ENCODE peak calls at places on chromosomes 2 and 18, in seven cellular contexts. One of them, this sample, is unnamed.

GRCh38 chr2:156430978-156431358 is 5.2 kb upstream of the GPD2 start:
- DNase-seq in DMS153: no peak
- DNase-seq in choroid plexus epithelial cell: peak
- DNase-seq in heart right ventricle: no peak
- DNase-seq in T-helper 2 cell: no peak
- DNase-seq in breast epithelium: no peak
- DNase-seq in SW 1271: peak
- DNase-seq in this sample: no peak

GRCh38 chr2:240909216-240909974 is 3.3 kb downstream of the CROCC2 start:
- DNase-seq in DMS153: no peak
- DNase-seq in choroid plexus epithelial cell: no peak
- DNase-seq in heart right ventricle: no peak
- DNase-seq in T-helper 2 cell: no peak
- DNase-seq in breast epithelium: no peak
- DNase-seq in SW 1271: no peak
- DNase-seq in this sample: no peak

GRCh38 chr2:142824756-142825155 is 52.7 kb upstream of the KYNU start:
- DNase-seq in DMS153: no peak
- DNase-seq in choroid plexus epithelial cell: no peak
- DNase-seq in heart right ventricle: no peak
- DNase-seq in T-helper 2 cell: no peak
- DNase-seq in breast epithelium: no peak
- DNase-seq in SW 1271: no peak
- DNase-seq in this sample: no peak

GRCh38 chr2:121074322-121074932 is 210.6 kb downstream of the TFCP2L1 start:
- DNase-seq in DMS153: no peak
- DNase-seq in choroid plexus epithelial cell: no peak
- DNase-seq in heart right ventricle: no peak
- DNase-seq in T-helper 2 cell: no peak
- DNase-seq in breast epithelium: no peak
- DNase-seq in SW 1271: no peak
- DNase-seq in this sample: no peak

GRCh38 chr2:146893500-146894041 is 951.3 kb upstream of the ACVR2A start:
- DNase-seq in DMS153: no peak
- DNase-seq in choroid plexus epithelial cell: peak
- DNase-seq in heart right ventricle: no peak
- DNase-seq in T-helper 2 cell: no peak
- DNase-seq in breast epithelium: no peak
- DNase-seq in SW 1271: no peak
- DNase-seq in this sample: no peak

GRCh38 chr18:59697236-59697932 is at the start of gene CCBE1:
- DNase-seq in DMS153: no peak
- DNase-seq in choroid plexus epithelial cell: peak
- DNase-seq in heart right ventricle: peak
- DNase-seq in T-helper 2 cell: peak
- DNase-seq in breast epithelium: no peak
- DNase-seq in SW 1271: peak
- DNase-seq in this sample: peak

GRCh38 chr18:50880108-50880465 is 1.2 kb downstream of the ME2 start:
- DNase-seq in DMS153: no peak
- DNase-seq in choroid plexus epithelial cell: no peak
- DNase-seq in heart right ventricle: no peak
- DNase-seq in T-helper 2 cell: no peak
- DNase-seq in breast epithelium: no peak
- DNase-seq in SW 1271: no peak
- DNase-seq in this sample: no peak

GRCh38 chr2:137254081-137254480 is 488.7 kb downstream of the THSD7B start:
- DNase-seq in DMS153: no peak
- DNase-seq in choroid plexus epithelial cell: no peak
- DNase-seq in heart right ventricle: no peak
- DNase-seq in T-helper 2 cell: no peak
- DNase-seq in breast epithelium: no peak
- DNase-seq in SW 1271: no peak
- DNase-seq in this sample: no peak

GRCh38 chr18:61844726-61845125 is 48.1 kb downstream of the RNF152 start:
- DNase-seq in DMS153: no peak
- DNase-seq in choroid plexus epithelial cell: no peak
- DNase-seq in heart right ventricle: no peak
- DNase-seq in T-helper 2 cell: no peak
- DNase-seq in breast epithelium: no peak
- DNase-seq in SW 1271: no peak
- DNase-seq in this sample: no peak

GRCh38 chr2:85137131-85137530 is 3.9 kb downstream of the TCF7L1 start:
- DNase-seq in DMS153: no peak
- DNase-seq in choroid plexus epithelial cell: no peak
- DNase-seq in heart right ventricle: no peak
- DNase-seq in T-helper 2 cell: no peak
- DNase-seq in breast epithelium: no peak
- DNase-seq in SW 1271: no peak
- DNase-seq in this sample: no peak

GRCh38 chr2:25310965-25311865 is 30.5 kb downstream of the DNMT3A start:
- DNase-seq in DMS153: peak
- DNase-seq in choroid plexus epithelial cell: no peak
- DNase-seq in heart right ventricle: peak
- DNase-seq in T-helper 2 cell: no peak
- DNase-seq in breast epithelium: peak
- DNase-seq in SW 1271: no peak
- DNase-seq in this sample: peak

GRCh38 chr2:188676012-188676405 is 298.2 kb upstream of the COL3A1 start:
- DNase-seq in DMS153: no peak
- DNase-seq in choroid plexus epithelial cell: peak
- DNase-seq in heart right ventricle: no peak
- DNase-seq in T-helper 2 cell: no peak
- DNase-seq in breast epithelium: no peak
- DNase-seq in SW 1271: no peak
- DNase-seq in this sample: no peak

GRCh38 chr18:79986726-79987125 is 1.6 kb downstream of the TXNL4A start:
- DNase-seq in DMS153: no peak
- DNase-seq in choroid plexus epithelial cell: no peak
- DNase-seq in heart right ventricle: no peak
- DNase-seq in T-helper 2 cell: no peak
- DNase-seq in breast epithelium: no peak
- DNase-seq in SW 1271: no peak
- DNase-seq in this sample: no peak

GRCh38 chr18:54090856-54091255 is 133.6 kb downstream of the MBD2 start:
- DNase-seq in DMS153: no peak
- DNase-seq in choroid plexus epithelial cell: no peak
- DNase-seq in heart right ventricle: no peak
- DNase-seq in T-helper 2 cell: no peak
- DNase-seq in breast epithelium: no peak
- DNase-seq in SW 1271: no peak
- DNase-seq in this sample: no peak

GRCh38 chr18:12308386-12309100 is 502 bp downstream of the TUBB6 start:
- DNase-seq in DMS153: no peak
- DNase-seq in choroid plexus epithelial cell: peak
- DNase-seq in heart right ventricle: peak
- DNase-seq in T-helper 2 cell: no peak
- DNase-seq in breast epithelium: peak
- DNase-seq in SW 1271: peak
- DNase-seq in this sample: peak

GRCh38 chr18:12307251-12307736 is 747 bp upstream of the TUBB6 start:
- DNase-seq in DMS153: no peak
- DNase-seq in choroid plexus epithelial cell: peak
- DNase-seq in heart right ventricle: peak
- DNase-seq in T-helper 2 cell: no peak
- DNase-seq in breast epithelium: peak
- DNase-seq in SW 1271: no peak
- DNase-seq in this sample: no peak

GRCh38 chr2:63049291-63050185 is 1.1 kb upstream of the OTX1 start:
- DNase-seq in DMS153: no peak
- DNase-seq in choroid plexus epithelial cell: no peak
- DNase-seq in heart right ventricle: no peak
- DNase-seq in T-helper 2 cell: no peak
- DNase-seq in breast epithelium: no peak
- DNase-seq in SW 1271: no peak
- DNase-seq in this sample: no peak

GRCh38 chr18:10353791-10354190 is 100.6 kb upstream of the APCDD1 start:
- DNase-seq in DMS153: no peak
- DNase-seq in choroid plexus epithelial cell: peak
- DNase-seq in heart right ventricle: no peak
- DNase-seq in T-helper 2 cell: no peak
- DNase-seq in breast epithelium: no peak
- DNase-seq in SW 1271: no peak
- DNase-seq in this sample: no peak

GRCh38 chr2:232689152-232689910 is 7.8 kb upstream of the GIGYF2 start:
- DNase-seq in DMS153: peak
- DNase-seq in choroid plexus epithelial cell: peak
- DNase-seq in heart right ventricle: peak
- DNase-seq in T-helper 2 cell: no peak
- DNase-seq in breast epithelium: no peak
- DNase-seq in SW 1271: no peak
- DNase-seq in this sample: no peak

GRCh38 chr18:76420888-76421287 is 74.2 kb downstream of the ZNF516 start:
- DNase-seq in DMS153: no peak
- DNase-seq in choroid plexus epithelial cell: no peak
- DNase-seq in heart right ventricle: no peak
- DNase-seq in T-helper 2 cell: no peak
- DNase-seq in breast epithelium: no peak
- DNase-seq in SW 1271: no peak
- DNase-seq in this sample: no peak

GRCh38 chr18:79377187-79377891 is 18.4 kb upstream of the NFATC1 start:
- DNase-seq in DMS153: no peak
- DNase-seq in choroid plexus epithelial cell: no peak
- DNase-seq in heart right ventricle: no peak
- DNase-seq in T-helper 2 cell: no peak
- DNase-seq in breast epithelium: no peak
- DNase-seq in SW 1271: no peak
- DNase-seq in this sample: no peak

GRCh38 chr2:239303711-239304532 is 96.9 kb downstream of the HDAC4 start:
- DNase-seq in DMS153: no peak
- DNase-seq in choroid plexus epithelial cell: no peak
- DNase-seq in heart right ventricle: no peak
- DNase-seq in T-helper 2 cell: no peak
- DNase-seq in breast epithelium: no peak
- DNase-seq in SW 1271: no peak
- DNase-seq in this sample: no peak

GRCh38 chr2:19351499-19351898 is 6.9 kb downstream of the OSR1 start:
- DNase-seq in DMS153: no peak
- DNase-seq in choroid plexus epithelial cell: no peak
- DNase-seq in heart right ventricle: no peak
- DNase-seq in T-helper 2 cell: no peak
- DNase-seq in breast epithelium: no peak
- DNase-seq in SW 1271: no peak
- DNase-seq in this sample: no peak

GRCh38 chr18:77209587-77209986 is 40.1 kb upstream of the GALR1 start:
- DNase-seq in DMS153: no peak
- DNase-seq in choroid plexus epithelial cell: peak
- DNase-seq in heart right ventricle: no peak
- DNase-seq in T-helper 2 cell: no peak
- DNase-seq in breast epithelium: no peak
- DNase-seq in SW 1271: no peak
- DNase-seq in this sample: no peak

GRCh38 chr2:72562451-72563153 is 263.2 kb downstream of the EXOC6B start:
- DNase-seq in DMS153: no peak
- DNase-seq in choroid plexus epithelial cell: peak
- DNase-seq in heart right ventricle: no peak
- DNase-seq in T-helper 2 cell: no peak
- DNase-seq in breast epithelium: no peak
- DNase-seq in SW 1271: no peak
- DNase-seq in this sample: no peak

GRCh38 chr2:27471961-27472360 is 17.6 kb downstream of the IFT172 start:
- DNase-seq in DMS153: no peak
- DNase-seq in choroid plexus epithelial cell: no peak
- DNase-seq in heart right ventricle: no peak
- DNase-seq in T-helper 2 cell: no peak
- DNase-seq in breast epithelium: no peak
- DNase-seq in SW 1271: no peak
- DNase-seq in this sample: no peak

GRCh38 chr18:28015671-28016070 is 161.3 kb downstream of the CDH2 start:
- DNase-seq in DMS153: no peak
- DNase-seq in choroid plexus epithelial cell: no peak
- DNase-seq in heart right ventricle: no peak
- DNase-seq in T-helper 2 cell: no peak
- DNase-seq in breast epithelium: no peak
- DNase-seq in SW 1271: no peak
- DNase-seq in this sample: no peak

GRCh38 chr2:54716375-54716774 is 7.1 kb upstream of the EML6 start:
- DNase-seq in DMS153: no peak
- DNase-seq in choroid plexus epithelial cell: no peak
- DNase-seq in heart right ventricle: no peak
- DNase-seq in T-helper 2 cell: no peak
- DNase-seq in breast epithelium: no peak
- DNase-seq in SW 1271: no peak
- DNase-seq in this sample: no peak

GRCh38 chr18:24265502-24266064 is 126.7 kb downstream of the CABYR start:
- DNase-seq in DMS153: no peak
- DNase-seq in choroid plexus epithelial cell: no peak
- DNase-seq in heart right ventricle: no peak
- DNase-seq in T-helper 2 cell: no peak
- DNase-seq in breast epithelium: no peak
- DNase-seq in SW 1271: no peak
- DNase-seq in this sample: no peak

GRCh38 chr18:41075212-41075611 is 879.8 kb upstream of the PIK3C3 start:
- DNase-seq in DMS153: no peak
- DNase-seq in choroid plexus epithelial cell: peak
- DNase-seq in heart right ventricle: no peak
- DNase-seq in T-helper 2 cell: no peak
- DNase-seq in breast epithelium: no peak
- DNase-seq in SW 1271: peak
- DNase-seq in this sample: no peak

GRCh38 chr2:172344159-172344558 is 83.2 kb upstream of the ITGA6 start:
- DNase-seq in DMS153: no peak
- DNase-seq in choroid plexus epithelial cell: no peak
- DNase-seq in heart right ventricle: no peak
- DNase-seq in T-helper 2 cell: no peak
- DNase-seq in breast epithelium: no peak
- DNase-seq in SW 1271: no peak
- DNase-seq in this sample: no peak

This sample was measured in prostate gland.